ENCODE peak calls at places on chromosome 16, in four cellular contexts. One of them, this sample, is unnamed.

GRCh38 chr16:642189-643049 is 791 bp downstream of the MCRIP2 start:
- DNase-seq in fibroblast of lung: peak
- DNase-seq in activated CD4-positive, alpha-beta T cell treated with anti-CD3 and anti-CD28 coated beads, Interleukin-2, amount 10 ng/mL, durations not matched to agents 7 days and 5 days: peak
- DNase-seq in T-helper 17 cell: no peak
- DNase-seq in this sample: no peak

GRCh38 chr16:18958621-18959578 is 24.8 kb upstream of the TMC7 start:
- DNase-seq in fibroblast of lung: peak
- DNase-seq in activated CD4-positive, alpha-beta T cell treated with anti-CD3 and anti-CD28 coated beads, Interleukin-2, amount 10 ng/mL, durations not matched to agents 7 days and 5 days: no peak
- DNase-seq in T-helper 17 cell: no peak
- DNase-seq in this sample: no peak

GRCh38 chr16:11485676-11486075 is 101.0 kb downstream of the LITAF start:
- DNase-seq in fibroblast of lung: no peak
- DNase-seq in activated CD4-positive, alpha-beta T cell treated with anti-CD3 and anti-CD28 coated beads, Interleukin-2, amount 10 ng/mL, durations not matched to agents 7 days and 5 days: no peak
- DNase-seq in T-helper 17 cell: no peak
- DNase-seq in this sample: no peak

GRCh38 chr16:48184681-48185080 is 28.9 kb upstream of the ABCC12 start:
- DNase-seq in fibroblast of lung: no peak
- DNase-seq in activated CD4-positive, alpha-beta T cell treated with anti-CD3 and anti-CD28 coated beads, Interleukin-2, amount 10 ng/mL, durations not matched to agents 7 days and 5 days: no peak
- DNase-seq in T-helper 17 cell: no peak
- DNase-seq in this sample: no peak

GRCh38 chr16:53043986-53044571 is 8.6 kb downstream of the CHD9NB start:
- DNase-seq in fibroblast of lung: no peak
- DNase-seq in activated CD4-positive, alpha-beta T cell treated with anti-CD3 and anti-CD28 coated beads, Interleukin-2, amount 10 ng/mL, durations not matched to agents 7 days and 5 days: no peak
- DNase-seq in T-helper 17 cell: no peak
- DNase-seq in this sample: no peak

GRCh38 chr16:64893386-64893785 is 228.5 kb downstream of the CDH11 start:
- DNase-seq in fibroblast of lung: peak
- DNase-seq in activated CD4-positive, alpha-beta T cell treated with anti-CD3 and anti-CD28 coated beads, Interleukin-2, amount 10 ng/mL, durations not matched to agents 7 days and 5 days: no peak
- DNase-seq in T-helper 17 cell: no peak
- DNase-seq in this sample: no peak

GRCh38 chr16:84514874-84515835 is 10.7 kb upstream of the MEAK7 start:
- DNase-seq in fibroblast of lung: no peak
- DNase-seq in activated CD4-positive, alpha-beta T cell treated with anti-CD3 and anti-CD28 coated beads, Interleukin-2, amount 10 ng/mL, durations not matched to agents 7 days and 5 days: peak
- DNase-seq in T-helper 17 cell: peak
- DNase-seq in this sample: peak

GRCh38 chr16:79310734-79311133 is 289.8 kb downstream of the MAF start:
- DNase-seq in fibroblast of lung: no peak
- DNase-seq in activated CD4-positive, alpha-beta T cell treated with anti-CD3 and anti-CD28 coated beads, Interleukin-2, amount 10 ng/mL, durations not matched to agents 7 days and 5 days: no peak
- DNase-seq in T-helper 17 cell: no peak
- DNase-seq in this sample: no peak

GRCh38 chr16:83717814-83718213 is 90.0 kb upstream of the HSBP1 start:
- DNase-seq in fibroblast of lung: peak
- DNase-seq in activated CD4-positive, alpha-beta T cell treated with anti-CD3 and anti-CD28 coated beads, Interleukin-2, amount 10 ng/mL, durations not matched to agents 7 days and 5 days: no peak
- DNase-seq in T-helper 17 cell: no peak
- DNase-seq in this sample: no peak

This sample was measured in memory B cell.